ENCODE peak calls at places on chromosomes 3 and 15, in six cellular contexts. C is uterus, H is adrenal gland, A is tibial nerve, I is IMR-90, G is stomach. P is an unnamed sample.

GRCh38 chr15:99105516-99106341 is 849 bp downstream of the SYNM start:
- DNase-seq in C (peak; percentile 36), H (peak; percentile 64), A (no peak), I (peak; percentile 66), G (peak; percentile 33), P (peak; percentile 47)

GRCh38 chr15:29699791-29700190 is 122.5 kb downstream of the TJP1 start:
- DNase-seq in C (no peak), H (no peak), A (no peak), I (no peak), G (no peak), P (no peak)

GRCh38 chr15:88636039-88636438 is 2.8 kb upstream of the ISG20 start:
- DNase-seq in C (no peak), H (no peak), A (no peak), I (no peak), G (peak; percentile 88), P (peak; percentile 92)

GRCh38 chr15:64770626-64771025 is 4.8 kb downstream of the RBPMS2 start:
- DNase-seq in C (no peak), H (no peak), A (no peak), I (no peak), G (no peak), P (no peak)

GRCh38 chr15:87687176-87687890 is 569.2 kb downstream of the NTRK3 start:
- DNase-seq in C (no peak), H (no peak), A (no peak), I (no peak), G (no peak), P (no peak)

GRCh38 chr3:138367912-138368311 is 19.5 kb downstream of the MRAS start:
- DNase-seq in C (no peak), H (peak; percentile 53), A (peak; percentile 45), I (peak; percentile 23), G (no peak), P (peak; percentile 57)

GRCh38 chr3:77411990-77412389 is 372.1 kb downstream of the ROBO2 start:
- DNase-seq in C (no peak), H (no peak), A (no peak), I (no peak), G (no peak), P (no peak)

GRCh38 chr15:41241251-41241964 is 10.3 kb downstream of the CHP1 start:
- DNase-seq in C (no peak), H (peak; percentile 48), A (no peak), I (no peak), G (peak; percentile 81), P (peak; percentile 61)

GRCh38 chr15:57432141-57432701 is 55.9 kb downstream of the CGNL1 start:
- DNase-seq in C (no peak), H (no peak), A (no peak), I (no peak), G (peak; percentile 53), P (no peak)

GRCh38 chr15:31367021-31367729 is 40.5 kb downstream of the KLF13 start:
- DNase-seq in C (no peak), H (peak; percentile 17), A (no peak), I (no peak), G (no peak), P (no peak)

GRCh38 chr15:68413363-68414255 is 18.4 kb downstream of the ITGA11 start:
- DNase-seq in C (peak; percentile 58), H (no peak), A (peak; percentile 10), I (no peak), G (no peak), P (peak; percentile 14)

GRCh38 chr3:23811117-23811487 is 5.3 kb downstream of the UBE2E1 start:
- DNase-seq in C (no peak), H (no peak), A (no peak), I (no peak), G (no peak), P (peak; percentile 14)

GRCh38 chr15:88215249-88215648 is 41.3 kb downstream of the NTRK3 start:
- DNase-seq in C (no peak), H (no peak), A (no peak), I (no peak), G (no peak), P (no peak)

GRCh38 chr3:185701891-185702563 is 115.9 kb downstream of the SENP2 start:
- DNase-seq in C (no peak), H (no peak), A (no peak), I (no peak), G (no peak), P (peak; percentile 30)

GRCh38 chr3:122349171-122349570 is 24.1 kb downstream of the CSTA start:
- DNase-seq in C (no peak), H (no peak), A (no peak), I (peak; percentile 1), G (no peak), P (no peak)

GRCh38 chr3:184361532-184361931 is at the start of the genes CLCN2 and POLR2H:
- DNase-seq in C (peak; percentile 45), H (peak; percentile 53), A (no peak), I (peak; percentile 33), G (peak; percentile 50), P (peak; percentile 64)

GRCh38 chr3:178856804-178857203 is 214.8 kb downstream of the ZMAT3 start:
- DNase-seq in C (no peak), H (no peak), A (no peak), I (no peak), G (no peak), P (no peak)

GRCh38 chr3:170437151-170437550 is 18.5 kb downstream of the CLDN11 start:
- DNase-seq in C (no peak), H (no peak), A (no peak), I (no peak), G (no peak), P (no peak)

GRCh38 chr15:39801641-39802309 is 19.1 kb upstream of the FSIP1 start:
- DNase-seq in C (no peak), H (no peak), A (no peak), I (no peak), G (peak; percentile 50), P (peak; percentile 57)

GRCh38 chr15:70200511-70200991 is 102.8 kb upstream of the TLE3 start:
- DNase-seq in C (no peak), H (no peak), A (no peak), I (no peak), G (no peak), P (no peak)

GRCh38 chr3:14265246-14265962 is 86.8 kb downstream of the LSM3 start:
- DNase-seq in C (no peak), H (peak; percentile 15), A (no peak), I (peak; percentile 85), G (no peak), P (no peak)

GRCh38 chr3:105369501-105370371 is 3.0 kb downstream of the ALCAM start:
- DNase-seq in C (peak; percentile 64), H (peak; percentile 78), A (peak; percentile 78), I (peak; percentile 73), G (peak; percentile 79), P (peak; percentile 78)

GRCh38 chr15:65533057-65533752 is 2.9 kb downstream of the HACD3 start:
- DNase-seq in C (no peak), H (no peak), A (no peak), I (peak; percentile 18), G (no peak), P (no peak)

GRCh38 chr3:182912476-182912875 is 67.9 kb downstream of the DCUN1D1 start:
- DNase-seq in C (no peak), H (no peak), A (no peak), I (no peak), G (no peak), P (no peak)

GRCh38 chr15:71052356-71052755 is 62.9 kb upstream of the THSD4 start:
- DNase-seq in C (no peak), H (no peak), A (no peak), I (peak; percentile 90), G (no peak), P (no peak)

GRCh38 chr15:26038693-26039092 is 175.6 kb upstream of the ATP10A start:
- DNase-seq in C (no peak), H (no peak), A (no peak), I (no peak), G (no peak), P (no peak)

GRCh38 chr3:187211532-187212274 is 14.4 kb downstream of the RTP1 start:
- DNase-seq in C (no peak), H (no peak), A (no peak), I (peak; percentile 38), G (no peak), P (no peak)

DNA sequence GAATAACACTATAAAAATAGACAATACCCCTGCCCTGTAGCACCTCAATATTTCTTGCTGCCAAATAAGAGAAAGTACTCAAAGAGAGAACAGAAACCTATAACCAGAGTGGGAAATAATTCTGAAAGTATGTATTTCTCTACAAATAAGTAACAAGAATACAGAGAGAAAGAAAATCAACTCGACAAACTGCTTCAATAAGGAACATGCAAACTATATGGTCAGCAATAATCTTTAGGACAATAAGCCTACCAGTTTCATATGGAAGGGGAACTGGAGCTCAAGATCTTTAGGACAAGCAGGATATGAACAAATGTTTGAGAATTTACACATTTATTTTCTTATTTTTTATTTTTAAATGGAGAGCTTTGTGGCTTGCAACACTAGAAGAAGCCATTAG is 949.2 kb downstream of the EPHA3 start:
- DNase-seq in C (no peak), H (no peak), A (no peak), I (no peak), G (no peak), P (no peak)
- TF ChIP-seq POLR2A in C (no peak), H (no peak), A (no peak), I (no peak), G (no peak), P (no peak)

DNA sequence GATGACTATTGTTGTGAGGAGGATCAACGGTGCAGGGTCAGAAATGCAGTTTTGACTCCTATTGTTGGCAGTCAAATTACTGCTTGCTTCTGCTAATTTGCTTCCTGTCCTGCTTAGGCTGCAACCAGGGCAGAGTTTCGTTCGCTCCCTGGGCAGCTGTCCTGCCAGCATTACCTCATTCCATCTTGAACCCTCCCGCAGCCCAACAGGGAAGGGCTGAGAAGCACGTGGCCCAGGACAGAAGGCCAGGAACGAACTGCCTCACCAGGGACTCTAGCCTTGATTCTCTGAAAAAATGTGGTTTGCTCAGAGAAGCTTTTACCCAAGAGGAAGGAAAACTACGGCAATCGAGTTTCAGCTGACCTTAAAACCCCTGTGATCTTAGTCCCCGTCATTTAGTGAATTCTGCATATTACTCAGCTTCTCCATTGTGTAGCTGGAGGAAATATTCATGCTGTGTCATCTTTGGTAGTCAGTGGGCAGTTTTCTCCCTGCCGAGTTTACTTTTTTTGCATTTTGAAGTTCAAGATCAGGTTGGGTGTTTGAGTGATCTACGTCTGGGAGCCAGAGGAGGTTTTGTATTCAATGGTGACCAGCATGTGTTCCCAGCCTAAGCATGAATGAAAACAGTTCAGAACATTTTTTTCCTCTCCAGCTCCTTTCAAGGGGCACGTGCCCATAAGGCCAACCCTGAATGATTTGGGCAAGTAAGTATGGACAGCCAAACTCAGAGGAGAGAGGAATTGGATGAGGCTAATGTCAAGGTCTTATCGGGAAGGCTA is 23.0 kb downstream of the TLNRD1 start:
- DNase-seq in C (peak; percentile 39), H (peak; percentile 91), A (peak; percentile 86), I (peak; percentile 66), G (no peak), P (peak; percentile 41)
- TF ChIP-seq POLR2A in C (no peak), H (peak; percentile 52), A (no peak), I (no peak), G (no peak), P (no peak)

GRCh38 chr3:141370065-141370533 is 1.8 kb downstream of the ZBTB38 start:
- DNase-seq in C (peak; percentile 79), H (peak; percentile 73), A (peak; percentile 69), I (peak; percentile 90), G (peak; percentile 29), P (peak; percentile 53)
- TF ChIP-seq POLR2A in C (peak; percentile 52), H (no peak), A (peak; percentile 62), I (no peak), G (no peak), P (no peak)

DNA sequence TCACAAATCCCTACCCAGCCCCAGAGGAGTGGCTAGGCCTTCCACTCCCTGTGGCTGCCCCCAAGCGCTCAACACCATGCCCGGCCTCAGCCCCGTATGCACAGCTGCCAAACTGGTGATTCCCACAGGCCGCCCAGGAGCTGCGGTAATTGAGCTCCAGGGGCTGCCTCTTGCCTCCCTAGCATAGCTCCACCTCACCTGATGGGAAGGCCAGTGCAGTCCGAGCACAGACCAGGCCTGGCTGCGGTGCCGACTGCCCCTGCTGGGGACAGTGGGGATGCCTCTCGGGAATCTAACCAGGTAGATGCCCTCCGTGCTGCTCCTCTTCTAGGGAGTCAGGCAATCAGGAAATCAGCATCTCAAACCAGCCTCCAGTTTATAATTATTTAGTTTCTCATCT is 25.9 kb downstream of the SCN5A start:
- DNase-seq in C (no peak), H (no peak), A (no peak), I (no peak), G (no peak), P (no peak)
- TF ChIP-seq POLR2A in C (no peak), H (no peak), A (no peak), I (no peak), G (no peak), P (no peak)